ENCODE peak calls at places on chromosomes 7 and 10, in six cellular contexts. I is gastrocnemius medialis, H is HCT116, N is GM12878, K is body of pancreas, T is heart left ventricle. X is an unnamed sample.
A peak's percentile ranks its signal among the peaks of the same experiment; 100 is the strongest.

GRCh38 chr10:4533626-4534025 is 292.4 kb upstream of the AKR1E2 start:
- ATAC-seq in T (no peak), N (no peak), H (no peak), K (no peak), I (no peak), X (no peak)

GRCh38 chr10:90780488-90780887 is 77.4 kb downstream of the HTR7 start:
- ATAC-seq in T (no peak), H (no peak), K (no peak), I (no peak), N (no peak), X (no peak)

GRCh38 chr7:3866279-3866678 is 565.2 kb downstream of the SDK1 start:
- ATAC-seq in N (no peak), T (no peak), K (no peak), I (peak; percentile 60), H (no peak), X (peak; percentile 57)

GRCh38 chr10:131810805-131811137 is 90.0 kb upstream of the PPP2R2D start:
- ATAC-seq in T (no peak), I (no peak), K (no peak), N (no peak), H (no peak), X (no peak)

GRCh38 chr7:47231627-47232026 is 350.3 kb downstream of the TNS3 start:
- ATAC-seq in H (no peak), T (no peak), I (no peak), K (no peak), N (no peak), X (no peak)

GRCh38 chr10:122422266-122422980 is 32.0 kb upstream of the ARMS2 start:
- ATAC-seq in I (no peak), K (no peak), H (no peak), T (peak; percentile 51), N (no peak), X (no peak)

GRCh38 chr7:23712368-23713284 is 2.6 kb downstream of the STK31 start:
- ATAC-seq in N (peak; percentile 62), T (no peak), I (peak; percentile 68), K (peak; percentile 68), H (peak; percentile 64), X (peak; percentile 39)

GRCh38 chr10:103716206-103717160 is 138.9 kb downstream of the SH3PXD2A start:
- ATAC-seq in K (peak; percentile 86), H (peak; percentile 61), N (no peak), T (no peak), I (no peak), X (no peak)

GRCh38 chr7:155009570-155010157 is 6.7 kb upstream of the PAXIP1 start:
- ATAC-seq in K (no peak), N (peak; percentile 77), I (no peak), T (no peak), H (peak; percentile 77), X (no peak)

GRCh38 chr7:46752881-46753366 is 829.0 kb downstream of the TNS3 start:
- ATAC-seq in K (no peak), T (no peak), I (no peak), H (peak; percentile 53), N (no peak), X (peak; percentile 76)

GRCh38 chr7:102451371-102452054 is 13.2 kb downstream of the ALKBH4 start:
- ATAC-seq in H (no peak), K (peak; percentile 25), T (no peak), I (no peak), N (no peak), X (peak; percentile 23)

GRCh38 chr7:17022915-17023314 is 141.1 kb upstream of the AGR3 start:
- ATAC-seq in K (no peak), I (no peak), H (no peak), T (no peak), N (peak; percentile 23), X (no peak)

GRCh38 chr10:32204606-32205005 is 142.4 kb downstream of the EPC1 start:
- ATAC-seq in N (no peak), H (no peak), T (no peak), I (no peak), K (no peak), X (no peak)

GRCh38 chr10:77182803-77183202 is 454.8 kb downstream of the KCNMA1 start:
- ATAC-seq in N (no peak), I (peak; percentile 69), H (no peak), T (peak; percentile 92), K (no peak), X (peak; percentile 26)

GRCh38 chr7:102073931-102074880 is 212.5 kb upstream of the SH2B2 start:
- ATAC-seq in T (no peak), I (no peak), N (no peak), K (no peak), H (no peak), X (no peak)

GRCh38 chr10:6120691-6121090 is 31.9 kb downstream of the RBM17 start:
- ATAC-seq in K (peak; percentile 12), H (no peak), I (peak; percentile 40), T (peak; percentile 18), N (no peak), X (no peak)

GRCh38 chr10:132544744-132545658 is 7.4 kb downstream of the INPP5A start:
- ATAC-seq in T (no peak), N (peak; percentile 27), H (no peak), I (no peak), K (no peak), X (no peak)

GRCh38 chr7:35722054-35722849 is 27.3 kb upstream of the HERPUD2 start:
- ATAC-seq in K (no peak), T (no peak), H (no peak), I (no peak), N (peak; percentile 19), X (no peak)

GRCh38 chr7:151381333-151382078 is 28.3 kb downstream of the WDR86 start:
- ATAC-seq in N (peak; percentile 52), T (no peak), H (no peak), K (no peak), I (no peak), X (peak; percentile 40)

GRCh38 chr10:121891103-121891502 is 36.7 kb downstream of the ATE1 start:
- ATAC-seq in T (no peak), K (no peak), I (no peak), H (no peak), N (no peak), X (no peak)

GRCh38 chr7:110983822-110984456 is 107.0 kb upstream of the LRRN3 start:
- ATAC-seq in T (peak; percentile 18), I (no peak), H (no peak), K (no peak), N (no peak), X (no peak)

GRCh38 chr10:20956843-20957242 is 59.7 kb upstream of the NEBL start:
- ATAC-seq in N (peak; percentile 41), T (no peak), H (no peak), I (no peak), K (no peak), X (no peak)

DNA sequence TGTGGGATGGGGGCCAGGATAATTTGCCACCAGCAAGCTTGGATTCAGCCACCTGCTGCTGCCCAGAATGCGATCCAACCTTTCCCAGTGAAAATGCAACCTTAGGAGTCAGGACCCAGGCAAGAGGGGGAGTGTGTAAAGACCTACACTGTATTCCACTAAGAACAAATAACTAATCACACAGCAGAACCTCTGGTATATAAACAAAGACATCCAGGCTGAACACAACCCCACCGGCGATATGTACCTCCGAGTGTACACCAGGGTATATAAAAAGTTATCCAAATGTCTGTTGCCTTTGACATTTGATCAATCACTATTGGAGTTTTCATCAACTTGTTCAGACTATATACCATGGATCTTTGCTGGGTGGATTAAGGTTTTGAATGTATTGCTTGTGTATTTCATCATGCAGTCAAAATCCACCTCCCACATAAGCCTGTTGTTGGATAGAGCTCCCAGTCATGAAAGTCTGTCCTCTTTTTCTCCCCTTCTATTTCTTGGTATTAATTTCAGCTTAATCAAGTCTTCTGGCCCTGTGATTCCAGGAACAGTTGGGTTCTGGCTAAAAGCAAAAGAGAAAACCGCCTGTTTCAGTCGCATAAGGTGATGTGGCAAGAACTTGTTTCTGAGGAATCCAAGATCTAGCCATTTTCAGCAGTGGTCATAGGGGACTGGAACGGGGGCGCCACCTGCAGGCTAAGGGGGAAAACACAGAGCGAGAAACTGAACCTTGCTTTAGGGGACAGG is 290.7 kb downstream of the CCDC3 start:
- ATAC-seq in N (peak; percentile 98), I (peak; percentile 72), T (peak; percentile 76), H (peak; percentile 65), K (peak; percentile 85), X (peak; percentile 72)
- TF ChIP-seq POLR2A in N (no peak), I (no peak), T (no peak), H (no peak), K (no peak), X (no peak)

GRCh38 chr10:89175821-89176220 is 31.3 kb downstream of the CH25H start:
- ATAC-seq in K (no peak), N (no peak), H (no peak), I (no peak), T (no peak), X (no peak)
- TF ChIP-seq POLR2A in K (no peak), N (no peak), H (no peak), I (no peak), T (no peak), X (no peak)

DNA sequence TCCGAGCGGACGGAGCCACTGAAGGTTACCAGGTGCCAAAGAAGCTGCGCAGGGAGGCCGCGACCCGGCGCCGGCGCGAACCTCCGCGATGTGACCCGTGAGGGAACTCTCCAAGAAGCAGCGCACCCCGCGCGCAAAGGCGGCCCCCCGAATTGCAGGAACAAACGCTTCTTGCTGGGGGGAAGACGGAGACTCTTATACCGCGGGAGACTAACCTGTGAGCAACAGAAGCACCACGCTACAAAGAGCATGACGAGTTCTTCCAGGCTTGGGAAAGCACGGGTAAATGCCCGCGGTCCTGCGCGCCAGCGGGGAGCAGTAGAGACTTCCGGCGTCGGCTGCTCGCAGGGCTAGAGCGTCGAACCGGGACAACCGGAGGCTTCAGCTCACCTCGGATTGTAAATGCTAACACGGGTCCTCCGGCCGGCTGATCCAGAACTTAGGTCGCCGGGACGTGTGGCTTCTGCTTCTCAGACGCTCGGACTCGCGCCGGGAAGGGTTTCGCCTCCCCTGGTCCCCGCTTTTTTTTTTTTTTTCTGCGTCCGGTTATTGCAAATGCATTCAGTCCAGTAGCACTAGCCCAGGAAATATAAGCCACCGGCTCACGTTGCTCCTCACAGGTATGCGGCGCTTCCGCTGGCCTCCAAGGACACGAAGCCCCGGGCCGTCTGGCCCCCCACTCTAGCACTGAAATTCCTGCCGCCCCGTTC is at the start of gene COA1:
- ATAC-seq in N (peak; percentile 85), K (peak; percentile 98), I (peak; percentile 96), T (peak; percentile 99), H (peak; percentile 96), X (peak; percentile 97)
- TF ChIP-seq POLR2A in N (peak; percentile 86), K (peak; percentile 37), I (peak; percentile 54), T (peak; percentile 57), H (peak; percentile 86), X (peak; percentile 33)

DNA sequence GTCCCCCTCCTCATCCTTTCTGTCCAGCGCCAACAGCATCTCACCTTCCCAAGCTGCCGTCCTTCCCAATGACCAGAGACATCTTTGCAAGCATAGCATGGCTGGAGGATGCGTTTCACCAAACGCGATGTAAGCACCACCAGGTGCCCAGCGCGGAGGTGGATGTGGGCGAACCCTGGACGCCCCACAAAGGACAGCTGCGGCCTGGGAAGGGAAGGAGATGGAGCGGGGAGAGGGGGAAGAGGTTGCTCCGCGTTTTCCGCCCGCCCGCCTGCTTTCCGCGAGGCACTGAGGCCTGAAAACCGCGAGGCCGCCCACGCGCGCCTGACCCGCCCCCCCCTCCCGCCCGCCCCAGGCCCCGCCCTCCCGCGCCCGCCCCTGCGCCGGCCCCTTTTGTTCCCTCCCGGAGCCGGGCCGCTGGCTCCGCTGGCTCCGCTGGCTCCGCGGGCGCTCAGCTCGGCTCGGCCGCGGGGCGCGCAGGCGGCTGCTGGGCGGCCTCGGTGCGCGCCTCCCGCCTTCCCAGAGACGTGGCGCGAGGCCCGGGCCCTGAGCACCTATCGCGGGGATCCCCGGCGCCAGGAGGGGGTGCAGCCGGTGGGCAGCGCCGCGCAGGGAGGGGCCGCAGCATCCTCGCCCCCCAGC is at the start of gene CLIP2:
- ATAC-seq in K (peak; percentile 84), N (peak; percentile 49), H (peak; percentile 75), T (peak; percentile 93), I (peak; percentile 82), X (peak; percentile 93)
- TF ChIP-seq POLR2A in K (peak; percentile 64), N (peak; percentile 75), H (peak; percentile 25), T (peak; percentile 39), I (peak; percentile 51), X (peak; percentile 37)

X was measured in gastroesophageal sphincter.